ENCODE peak calls at places on chromosomes 6 and 20, in six cellular contexts. One of them, this sample, is unnamed. For H3K79me1, the result is how much of the 10 kb centered on the place peaks cover.

GRCh38 chr6:125268765-125269164 is 33.0 kb downstream of the HDDC2 start:
- DNase-seq in neuronal stem cell: no peak
- DNase-seq in mesendoderm: no peak
- DNase-seq in H1: no peak
- DNase-seq in IMR-90: no peak
- DNase-seq in H9: no peak
- DNase-seq in this sample: no peak

GRCh38 chr6:88547768-88548167 is 381.6 kb upstream of the CNR1 start:
- DNase-seq in neuronal stem cell: no peak
- DNase-seq in mesendoderm: no peak
- DNase-seq in H1: no peak
- DNase-seq in IMR-90: no peak
- DNase-seq in H9: no peak
- DNase-seq in this sample: no peak

GRCh38 chr6:88166901-88167624 is 916 bp upstream of the CNR1 start:
- DNase-seq in neuronal stem cell: peak
- DNase-seq in mesendoderm: peak
- DNase-seq in H1: no peak
- DNase-seq in IMR-90: no peak
- DNase-seq in H9: peak
- DNase-seq in this sample: no peak

GRCh38 chr20:33516882-33517281 is 27.0 kb downstream of the CBFA2T2 start:
- DNase-seq in neuronal stem cell: no peak
- DNase-seq in mesendoderm: peak
- DNase-seq in H1: no peak
- DNase-seq in IMR-90: peak
- DNase-seq in H9: no peak
- DNase-seq in this sample: peak

GRCh38 chr20:2751868-2752630 is 48.4 kb downstream of the CPXM1 start:
- DNase-seq in neuronal stem cell: no peak
- DNase-seq in mesendoderm: no peak
- DNase-seq in H1: no peak
- DNase-seq in IMR-90: no peak
- DNase-seq in H9: no peak
- DNase-seq in this sample: no peak

GRCh38 chr6:71678081-71678480 is 208.3 kb upstream of the RIMS1 start:
- DNase-seq in neuronal stem cell: no peak
- DNase-seq in mesendoderm: no peak
- DNase-seq in H1: no peak
- DNase-seq in IMR-90: no peak
- DNase-seq in H9: no peak
- DNase-seq in this sample: no peak

GRCh38 chr6:119446623-119447008 is 97.1 kb upstream of the MAN1A1 start:
- DNase-seq in neuronal stem cell: no peak
- DNase-seq in mesendoderm: no peak
- DNase-seq in H1: no peak
- DNase-seq in IMR-90: peak
- DNase-seq in H9: no peak
- DNase-seq in this sample: peak

GRCh38 chr6:84252140-84252539 is 24.7 kb upstream of the CEP162 start:
- DNase-seq in neuronal stem cell: no peak
- DNase-seq in mesendoderm: no peak
- DNase-seq in H1: no peak
- DNase-seq in IMR-90: no peak
- DNase-seq in H9: no peak
- DNase-seq in this sample: no peak

GRCh38 chr6:163926642-163927041 is 512.1 kb downstream of the QKI start:
- DNase-seq in neuronal stem cell: no peak
- DNase-seq in mesendoderm: no peak
- DNase-seq in H1: no peak
- DNase-seq in IMR-90: no peak
- DNase-seq in H9: no peak
- DNase-seq in this sample: no peak

GRCh38 chr20:49349678-49350077 is 71.8 kb upstream of the ZNFX1 start:
- DNase-seq in neuronal stem cell: no peak
- DNase-seq in mesendoderm: no peak
- DNase-seq in H1: no peak
- DNase-seq in IMR-90: no peak
- DNase-seq in H9: no peak
- DNase-seq in this sample: no peak

GRCh38 chr6:45275358-45275757 is 52.8 kb upstream of the RUNX2 start:
- DNase-seq in neuronal stem cell: no peak
- DNase-seq in mesendoderm: no peak
- DNase-seq in H1: no peak
- DNase-seq in IMR-90: no peak
- DNase-seq in H9: no peak
- DNase-seq in this sample: no peak

GRCh38 chr6:5302220-5302946 is 41.1 kb downstream of the FARS2 start:
- DNase-seq in neuronal stem cell: no peak
- DNase-seq in mesendoderm: no peak
- DNase-seq in H1: no peak
- DNase-seq in IMR-90: peak
- DNase-seq in H9: no peak
- DNase-seq in this sample: no peak

GRCh38 chr20:23235173-23236027 is 115.2 kb upstream of the NXT1 start:
- DNase-seq in neuronal stem cell: peak
- DNase-seq in mesendoderm: peak
- DNase-seq in H1: peak
- DNase-seq in IMR-90: peak
- DNase-seq in H9: peak
- DNase-seq in this sample: peak

GRCh38 chr6:55679503-55679902 is 100.5 kb upstream of the HMGCLL1 start:
- DNase-seq in neuronal stem cell: no peak
- DNase-seq in mesendoderm: no peak
- DNase-seq in H1: no peak
- DNase-seq in IMR-90: no peak
- DNase-seq in H9: no peak
- DNase-seq in this sample: no peak

GRCh38 chr20:6636209-6637159 is 131.0 kb upstream of the BMP2 start:
- DNase-seq in neuronal stem cell: peak
- DNase-seq in mesendoderm: peak
- DNase-seq in H1: no peak
- DNase-seq in IMR-90: peak
- DNase-seq in H9: no peak
- DNase-seq in this sample: peak

GRCh38 chr20:16556299-16556698 is 16.9 kb downstream of the KIF16B start:
- DNase-seq in neuronal stem cell: no peak
- DNase-seq in mesendoderm: no peak
- DNase-seq in H1: no peak
- DNase-seq in IMR-90: peak
- DNase-seq in H9: no peak
- DNase-seq in this sample: peak

GRCh38 chr6:131861356-131861755 is 53.5 kb downstream of the ENPP1 start:
- DNase-seq in neuronal stem cell: no peak
- DNase-seq in mesendoderm: no peak
- DNase-seq in H1: no peak
- DNase-seq in IMR-90: peak
- DNase-seq in H9: no peak
- DNase-seq in this sample: peak

GRCh38 chr6:16252696-16253299 is 14.4 kb downstream of the GMPR start:
- DNase-seq in neuronal stem cell: no peak
- DNase-seq in mesendoderm: no peak
- DNase-seq in H1: no peak
- DNase-seq in IMR-90: no peak
- DNase-seq in H9: no peak
- DNase-seq in this sample: no peak

GRCh38 chr20:51122931-51123658 is 100.2 kb upstream of the KCNG1 start:
- DNase-seq in neuronal stem cell: no peak
- DNase-seq in mesendoderm: no peak
- DNase-seq in H1: no peak
- DNase-seq in IMR-90: no peak
- DNase-seq in H9: no peak
- DNase-seq in this sample: no peak

GRCh38 chr20:63893999-63894357 is 948 bp upstream of the DNAJC5 start:
- DNase-seq in neuronal stem cell: no peak
- DNase-seq in mesendoderm: no peak
- DNase-seq in H1: no peak
- DNase-seq in IMR-90: no peak
- DNase-seq in H9: no peak
- DNase-seq in this sample: peak

GRCh38 chr20:16684416-16684815 is 45.4 kb upstream of the SNRPB2 start:
- DNase-seq in neuronal stem cell: no peak
- DNase-seq in mesendoderm: no peak
- DNase-seq in H1: no peak
- DNase-seq in IMR-90: no peak
- DNase-seq in H9: no peak
- DNase-seq in this sample: no peak

GRCh38 chr6:133895573-133896343 is 6.8 kb downstream of the TCF21 start:
- DNase-seq in neuronal stem cell: peak
- DNase-seq in mesendoderm: peak
- DNase-seq in H1: no peak
- DNase-seq in IMR-90: no peak
- DNase-seq in H9: peak
- DNase-seq in this sample: peak

GRCh38 chr6:53299331-53299835 is 49.4 kb downstream of the ELOVL5 start:
- DNase-seq in neuronal stem cell: no peak
- DNase-seq in mesendoderm: no peak
- DNase-seq in H1: no peak
- DNase-seq in IMR-90: no peak
- DNase-seq in H9: no peak
- DNase-seq in this sample: no peak

GRCh38 chr20:2750343-2751251 is 49.8 kb downstream of the CPXM1 start:
- DNase-seq in neuronal stem cell: no peak
- DNase-seq in mesendoderm: peak
- DNase-seq in H1: no peak
- DNase-seq in IMR-90: peak
- DNase-seq in H9: peak
- DNase-seq in this sample: peak

GRCh38 chr6:102619585-102619984 is 1226.1 kb downstream of the GRIK2 start:
- DNase-seq in neuronal stem cell: no peak
- DNase-seq in mesendoderm: peak
- DNase-seq in H1: no peak
- DNase-seq in IMR-90: peak
- DNase-seq in H9: no peak
- DNase-seq in this sample: peak

GRCh38 chr6:13528232-13528631 is 40.8 kb upstream of the GFOD1 start:
- DNase-seq in neuronal stem cell: no peak
- DNase-seq in mesendoderm: no peak
- DNase-seq in H1: no peak
- DNase-seq in IMR-90: no peak
- DNase-seq in H9: no peak
- DNase-seq in this sample: no peak

GRCh38 chr6:74870403-74870802 is 335.4 kb downstream of the COL12A1 start:
- DNase-seq in neuronal stem cell: no peak
- DNase-seq in mesendoderm: peak
- DNase-seq in H1: no peak
- DNase-seq in IMR-90: no peak
- DNase-seq in H9: no peak
- DNase-seq in this sample: no peak

GRCh38 chr20:20926222-20926905 is 179.8 kb downstream of the LINC00237 start:
- DNase-seq in neuronal stem cell: no peak
- DNase-seq in mesendoderm: peak
- DNase-seq in H1: no peak
- DNase-seq in IMR-90: no peak
- DNase-seq in H9: peak
- DNase-seq in this sample: no peak

GRCh38 chr6:35493307-35493983 is 3.4 kb downstream of the TEAD3 start:
- DNase-seq in neuronal stem cell: no peak
- DNase-seq in mesendoderm: no peak
- DNase-seq in H1: no peak
- DNase-seq in IMR-90: no peak
- DNase-seq in H9: no peak
- DNase-seq in this sample: no peak
- H3K79me1 ChIP-seq in neuronal stem cell: under half
- H3K79me1 ChIP-seq in mesendoderm: under half
- H3K79me1 ChIP-seq in H1: under half
- H3K79me1 ChIP-seq in IMR-90: half or more
- H3K79me1 ChIP-seq in H9: under half
- H3K79me1 ChIP-seq in this sample: under half

GRCh38 chr20:37333130-37333847 is 12.7 kb upstream of the SRC start:
- DNase-seq in neuronal stem cell: no peak
- DNase-seq in mesendoderm: no peak
- DNase-seq in H1: no peak
- DNase-seq in IMR-90: no peak
- DNase-seq in H9: no peak
- DNase-seq in this sample: no peak
- H3K79me1 ChIP-seq in neuronal stem cell: under half
- H3K79me1 ChIP-seq in mesendoderm: under half
- H3K79me1 ChIP-seq in H1: under half
- H3K79me1 ChIP-seq in IMR-90: under half
- H3K79me1 ChIP-seq in H9: under half
- H3K79me1 ChIP-seq in this sample: under half

DNA sequence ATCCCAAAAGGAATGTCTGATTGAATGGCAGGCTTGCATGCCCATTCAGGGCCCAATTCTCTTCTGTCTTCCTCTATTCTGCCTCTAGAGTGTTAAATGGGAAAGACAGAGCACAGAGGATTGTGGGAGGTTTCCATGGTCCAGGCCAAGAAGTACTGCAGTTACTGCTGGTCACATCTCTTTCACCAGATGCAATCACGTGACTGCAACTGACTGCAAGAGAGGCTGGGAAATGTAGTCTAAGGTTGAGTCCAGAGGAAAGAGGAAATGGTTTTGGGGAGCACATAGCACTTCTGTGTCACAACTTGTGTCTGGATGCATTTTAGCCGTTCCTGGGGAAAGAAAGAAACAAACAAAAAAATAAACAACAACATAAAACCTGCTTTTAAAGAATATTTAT is 336.4 kb upstream of the BTBD3 start:
- DNase-seq in neuronal stem cell: no peak
- DNase-seq in mesendoderm: peak
- DNase-seq in H1: no peak
- DNase-seq in IMR-90: no peak
- DNase-seq in H9: peak
- DNase-seq in this sample: no peak
- H3K79me1 ChIP-seq in neuronal stem cell: under half
- H3K79me1 ChIP-seq in mesendoderm: under half
- H3K79me1 ChIP-seq in H1: under half
- H3K79me1 ChIP-seq in IMR-90: under half
- H3K79me1 ChIP-seq in H9: under half
- H3K79me1 ChIP-seq in this sample: under half

DNA sequence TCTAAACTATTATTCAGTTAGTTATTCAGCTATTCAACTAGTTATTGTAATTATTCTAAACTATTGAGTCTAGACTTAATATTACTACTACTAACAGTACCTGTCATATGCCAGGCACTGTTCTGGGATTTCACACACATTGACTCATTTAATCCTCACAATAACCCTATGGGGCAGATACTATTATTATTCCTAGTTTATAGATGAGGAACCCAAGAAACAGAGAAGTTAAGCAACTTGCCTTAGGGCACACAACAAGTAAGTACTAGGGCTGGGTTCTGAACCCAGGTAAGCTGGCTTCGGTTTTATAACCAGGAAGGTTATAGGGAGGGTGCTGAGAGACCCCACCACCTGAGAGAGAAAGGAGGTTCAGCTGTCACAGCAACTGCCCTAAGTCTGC is 7.8 kb downstream of the TEAD3 start:
- DNase-seq in neuronal stem cell: no peak
- DNase-seq in mesendoderm: no peak
- DNase-seq in H1: no peak
- DNase-seq in IMR-90: no peak
- DNase-seq in H9: no peak
- DNase-seq in this sample: no peak
- H3K79me1 ChIP-seq in neuronal stem cell: under half
- H3K79me1 ChIP-seq in mesendoderm: under half
- H3K79me1 ChIP-seq in H1: under half
- H3K79me1 ChIP-seq in IMR-90: half or more
- H3K79me1 ChIP-seq in H9: under half
- H3K79me1 ChIP-seq in this sample: under half

GRCh38 chr6:30759575-30760239 is 15.4 kb upstream of the IER3 start:
- DNase-seq in neuronal stem cell: no peak
- DNase-seq in mesendoderm: peak
- DNase-seq in H1: no peak
- DNase-seq in IMR-90: peak
- DNase-seq in H9: no peak
- DNase-seq in this sample: peak
- H3K79me1 ChIP-seq in neuronal stem cell: under half
- H3K79me1 ChIP-seq in mesendoderm: under half
- H3K79me1 ChIP-seq in H1: under half
- H3K79me1 ChIP-seq in IMR-90: under half
- H3K79me1 ChIP-seq in H9: under half
- H3K79me1 ChIP-seq in this sample: under half

This sample was measured in mesenchymal stem cell.